ENCODE peak calls at places on chromosome 18, in ten cellular contexts. W, Q, L, K, X, F, C, P, V and I are unnamed samples.

GRCh38 chr18:8777846-8778245 is 72.5 kb downstream of the MTCL1 start:
- DNase-seq in W (no peak), Q (no peak), L (no peak), K (no peak), X (no peak), F (no peak), C (no peak), P (no peak), V (no peak), I (no peak)

GRCh38 chr18:6731197-6731596 is 1.7 kb downstream of the ARHGAP28 start:
- DNase-seq in W (no peak), Q (no peak), L (no peak), K (no peak), X (peak), F (no peak), C (no peak), P (peak), V (no peak), I (no peak)

GRCh38 chr18:80010551-80010906 is 22.2 kb upstream of the TXNL4A start:
- DNase-seq in W (no peak), Q (no peak), L (no peak), K (no peak), X (no peak), F (no peak), C (no peak), P (no peak), V (no peak), I (no peak)

GRCh38 chr18:4236940-4237686 is 218.0 kb downstream of the DLGAP1 start:
- DNase-seq in W (no peak), Q (no peak), L (no peak), K (no peak), X (no peak), F (no peak), C (no peak), P (no peak), V (no peak), I (no peak)

GRCh38 chr18:58298251-58299134 is 254.5 kb downstream of the NEDD4L start:
- DNase-seq in W (no peak), Q (no peak), L (no peak), K (no peak), X (no peak), F (no peak), C (no peak), P (no peak), V (no peak), I (no peak)

GRCh38 chr18:21452808-21453511 is 147.5 kb downstream of the ESCO1 start:
- DNase-seq in W (no peak), Q (no peak), L (no peak), K (no peak), X (no peak), F (no peak), C (no peak), P (no peak), V (no peak), I (no peak)

GRCh38 chr18:13611616-13612110 is 114.7 kb downstream of the FAM210A start:
- DNase-seq in W (no peak), Q (no peak), L (no peak), K (no peak), X (no peak), F (no peak), C (peak), P (no peak), V (peak), I (no peak)

GRCh38 chr18:25140144-25140961 is 211.6 kb downstream of the ZNF521 start:
- DNase-seq in W (no peak), Q (no peak), L (no peak), K (no peak), X (no peak), F (no peak), C (no peak), P (no peak), V (no peak), I (no peak)

GRCh38 chr18:9070212-9070611 is 32.3 kb upstream of the NDUFV2 start:
- DNase-seq in W (no peak), Q (no peak), L (no peak), K (no peak), X (no peak), F (no peak), C (no peak), P (no peak), V (no peak), I (no peak)

GRCh38 chr18:45957100-45957499 is 10.0 kb downstream of the EPG5 start:
- DNase-seq in W (no peak), Q (no peak), L (no peak), K (no peak), X (no peak), F (no peak), C (no peak), P (no peak), V (no peak), I (no peak)

GRCh38 chr18:79945118-79946042 is 6.1 kb downstream of the SLC66A2 start:
- DNase-seq in W (no peak), Q (no peak), L (no peak), K (no peak), X (peak), F (no peak), C (no peak), P (no peak), V (no peak), I (no peak)

GRCh38 chr18:60675801-60676200 is 303.2 kb upstream of the MC4R start:
- DNase-seq in W (no peak), Q (no peak), L (no peak), K (peak), X (peak), F (no peak), C (no peak), P (peak), V (no peak), I (no peak)